ENCODE peak calls at places on chromosomes 2 and 18, in six cellular contexts. One of them, this sample, is unnamed.

GRCh38 chr2:95346236-95346737 is 49.1 kb downstream of the KCNIP3 start:
- DNase-seq in CD8-positive, alpha-beta T cell: no peak
- DNase-seq in Panc1: no peak
- DNase-seq in psoas muscle: peak; percentile 70
- DNase-seq in HL-60: no peak
- DNase-seq in right lobe of liver: peak; percentile 79
- DNase-seq in this sample: peak; percentile 84

GRCh38 chr2:11910971-11911370 is 164.5 kb downstream of the LPIN1 start:
- DNase-seq in HL-60: no peak
- DNase-seq in right lobe of liver: no peak
- DNase-seq in psoas muscle: no peak
- DNase-seq in Panc1: no peak
- DNase-seq in CD8-positive, alpha-beta T cell: no peak
- DNase-seq in this sample: no peak

GRCh38 chr18:71797554-71797953 is 746.6 kb downstream of the CBLN2 start:
- DNase-seq in psoas muscle: no peak
- DNase-seq in HL-60: no peak
- DNase-seq in CD8-positive, alpha-beta T cell: no peak
- DNase-seq in right lobe of liver: no peak
- DNase-seq in Panc1: no peak
- DNase-seq in this sample: no peak

GRCh38 chr2:71659868-71660518 is 206.6 kb downstream of the DYSF start:
- DNase-seq in psoas muscle: no peak
- DNase-seq in HL-60: no peak
- DNase-seq in CD8-positive, alpha-beta T cell: no peak
- DNase-seq in Panc1: no peak
- DNase-seq in right lobe of liver: no peak
- DNase-seq in this sample: peak; percentile 52

GRCh38 chr18:6055711-6056110 is 160.4 kb upstream of the TMEM200C start:
- DNase-seq in Panc1: peak; percentile 43
- DNase-seq in psoas muscle: no peak
- DNase-seq in CD8-positive, alpha-beta T cell: no peak
- DNase-seq in right lobe of liver: no peak
- DNase-seq in HL-60: no peak
- DNase-seq in this sample: no peak

GRCh38 chr18:79791141-79791972 is 6.4 kb upstream of the KCNG2 start:
- DNase-seq in Panc1: no peak
- DNase-seq in psoas muscle: peak; percentile 57
- DNase-seq in CD8-positive, alpha-beta T cell: no peak
- DNase-seq in right lobe of liver: no peak
- DNase-seq in HL-60: peak; percentile 100
- DNase-seq in this sample: peak; percentile 41

GRCh38 chr18:79315589-79315988 is 80.1 kb upstream of the NFATC1 start:
- DNase-seq in right lobe of liver: no peak
- DNase-seq in psoas muscle: no peak
- DNase-seq in Panc1: no peak
- DNase-seq in HL-60: no peak
- DNase-seq in CD8-positive, alpha-beta T cell: no peak
- DNase-seq in this sample: no peak

GRCh38 chr2:24793752-24794477 is 690 bp downstream of the CENPO start:
- DNase-seq in HL-60: no peak
- DNase-seq in Panc1: no peak
- DNase-seq in psoas muscle: no peak
- DNase-seq in right lobe of liver: no peak
- DNase-seq in CD8-positive, alpha-beta T cell: no peak
- DNase-seq in this sample: no peak

GRCh38 chr2:177689623-177690022 is 297.1 kb downstream of the AGPS start:
- DNase-seq in CD8-positive, alpha-beta T cell: no peak
- DNase-seq in psoas muscle: no peak
- DNase-seq in right lobe of liver: no peak
- DNase-seq in HL-60: no peak
- DNase-seq in Panc1: no peak
- DNase-seq in this sample: no peak

GRCh38 chr2:75560768-75561565 is at the start of gene EVA1A:
- DNase-seq in Panc1: no peak
- DNase-seq in CD8-positive, alpha-beta T cell: no peak
- DNase-seq in psoas muscle: peak; percentile 30
- DNase-seq in right lobe of liver: peak; percentile 80
- DNase-seq in HL-60: no peak
- DNase-seq in this sample: peak; percentile 84

GRCh38 chr2:220786216-220786615 is 785.9 kb downstream of the EPHA4 start:
- DNase-seq in psoas muscle: no peak
- DNase-seq in Panc1: no peak
- DNase-seq in CD8-positive, alpha-beta T cell: no peak
- DNase-seq in right lobe of liver: no peak
- DNase-seq in HL-60: no peak
- DNase-seq in this sample: no peak
- TF ChIP-seq CTCF in psoas muscle: no peak
- TF ChIP-seq CTCF in Panc1: no peak
- TF ChIP-seq CTCF in CD8-positive, alpha-beta T cell: no peak
- TF ChIP-seq CTCF in right lobe of liver: no peak
- TF ChIP-seq CTCF in HL-60: no peak
- TF ChIP-seq CTCF in this sample: no peak

DNA sequence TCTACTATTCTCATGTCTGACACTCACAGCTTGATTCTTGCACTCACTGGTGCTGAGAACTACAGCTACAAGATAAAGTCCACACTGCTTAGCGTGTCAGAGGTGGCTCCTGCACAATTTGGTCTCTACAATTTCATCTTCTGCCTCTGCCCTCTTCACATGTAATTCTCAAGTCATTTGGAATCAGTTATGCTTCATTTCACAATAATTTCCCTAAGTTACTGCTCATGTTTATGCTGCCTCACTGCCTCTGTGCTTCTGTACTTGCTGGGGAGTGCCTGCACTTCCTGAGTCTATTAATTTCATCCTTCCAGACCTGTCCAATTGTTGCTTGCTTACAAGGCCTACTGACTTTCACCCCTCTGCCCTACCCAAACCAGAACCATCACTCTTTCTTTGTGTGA is 11.6 kb upstream of the NAB1 start:
- DNase-seq in psoas muscle: no peak
- DNase-seq in HL-60: no peak
- DNase-seq in right lobe of liver: no peak
- DNase-seq in Panc1: no peak
- DNase-seq in CD8-positive, alpha-beta T cell: no peak
- DNase-seq in this sample: no peak
- H3K27ac ChIP-seq in psoas muscle: peak overlapping the region; percentile 6
- H3K27ac ChIP-seq in HL-60: no peak overlapping the region
- H3K27ac ChIP-seq in right lobe of liver: no peak overlapping the region
- H3K27ac ChIP-seq in Panc1: no peak overlapping the region
- H3K27ac ChIP-seq in CD8-positive, alpha-beta T cell: no peak overlapping the region
- H3K27ac ChIP-seq in this sample: peak overlapping the region; percentile 15

GRCh38 chr2:174551697-174552096 is 45.9 kb downstream of the WIPF1 start:
- DNase-seq in right lobe of liver: no peak
- DNase-seq in CD8-positive, alpha-beta T cell: no peak
- DNase-seq in HL-60: no peak
- DNase-seq in psoas muscle: no peak
- DNase-seq in Panc1: no peak
- DNase-seq in this sample: no peak

GRCh38 chr2:174545240-174545639 is 52.4 kb downstream of the WIPF1 start:
- DNase-seq in right lobe of liver: no peak
- DNase-seq in HL-60: no peak
- DNase-seq in Panc1: no peak
- DNase-seq in CD8-positive, alpha-beta T cell: no peak
- DNase-seq in psoas muscle: no peak
- DNase-seq in this sample: no peak

GRCh38 chr2:174544156-174544555 is 53.4 kb downstream of the WIPF1 start:
- DNase-seq in HL-60: no peak
- DNase-seq in Panc1: no peak
- DNase-seq in psoas muscle: no peak
- DNase-seq in right lobe of liver: no peak
- DNase-seq in CD8-positive, alpha-beta T cell: no peak
- DNase-seq in this sample: no peak

GRCh38 chr2:174544802-174545201 is 52.8 kb downstream of the WIPF1 start:
- DNase-seq in right lobe of liver: no peak
- DNase-seq in HL-60: no peak
- DNase-seq in Panc1: no peak
- DNase-seq in CD8-positive, alpha-beta T cell: no peak
- DNase-seq in psoas muscle: no peak
- DNase-seq in this sample: no peak

GRCh38 chr2:174546519-174547506 is 50.8 kb downstream of the WIPF1 start:
- DNase-seq in HL-60: no peak
- DNase-seq in Panc1: no peak
- DNase-seq in CD8-positive, alpha-beta T cell: no peak
- DNase-seq in psoas muscle: no peak
- DNase-seq in right lobe of liver: no peak
- DNase-seq in this sample: no peak
- TF ChIP-seq CTCF in HL-60: peak; percentile 30
- TF ChIP-seq CTCF in Panc1: peak; percentile 68
- TF ChIP-seq CTCF in CD8-positive, alpha-beta T cell: no peak
- TF ChIP-seq CTCF in psoas muscle: no peak
- TF ChIP-seq CTCF in right lobe of liver: peak; percentile 43
- TF ChIP-seq CTCF in this sample: no peak

GRCh38 chr2:10285191-10285577 is 17.5 kb upstream of the HPCAL1 start:
- DNase-seq in psoas muscle: no peak
- DNase-seq in Panc1: no peak
- DNase-seq in HL-60: peak; percentile 85
- DNase-seq in right lobe of liver: no peak
- DNase-seq in CD8-positive, alpha-beta T cell: no peak
- DNase-seq in this sample: no peak
- H3K27ac ChIP-seq in psoas muscle: peak overlapping the region; percentile 27
- H3K27ac ChIP-seq in Panc1: peak overlapping the region; percentile 82
- H3K27ac ChIP-seq in HL-60: peak overlapping the region; percentile 49
- H3K27ac ChIP-seq in right lobe of liver: peak overlapping the region; percentile 59
- H3K27ac ChIP-seq in CD8-positive, alpha-beta T cell: no peak overlapping the region
- H3K27ac ChIP-seq in this sample: peak overlapping the region; percentile 78

GRCh38 chr2:111119847-111120252 is 864 bp upstream of the BCL2L11 start:
- DNase-seq in HL-60: no peak
- DNase-seq in CD8-positive, alpha-beta T cell: no peak
- DNase-seq in right lobe of liver: no peak
- DNase-seq in psoas muscle: peak; percentile 26
- DNase-seq in Panc1: no peak
- DNase-seq in this sample: peak; percentile 77

GRCh38 chr2:111121873-111122630 is 1.3 kb downstream of the BCL2L11 start:
- DNase-seq in Panc1: no peak
- DNase-seq in CD8-positive, alpha-beta T cell: peak; percentile 86
- DNase-seq in psoas muscle: peak; percentile 91
- DNase-seq in right lobe of liver: peak; percentile 93
- DNase-seq in HL-60: no peak
- DNase-seq in this sample: peak; percentile 96

GRCh38 chr2:111121028-111121872 is 536 bp downstream of the BCL2L11 start:
- DNase-seq in HL-60: no peak
- DNase-seq in CD8-positive, alpha-beta T cell: peak; percentile 73
- DNase-seq in right lobe of liver: peak; percentile 72
- DNase-seq in Panc1: no peak
- DNase-seq in psoas muscle: peak; percentile 58
- DNase-seq in this sample: peak; percentile 89

GRCh38 chr2:111119004-111119846 is 1.5 kb upstream of the BCL2L11 start:
- DNase-seq in right lobe of liver: no peak
- DNase-seq in psoas muscle: no peak
- DNase-seq in HL-60: no peak
- DNase-seq in CD8-positive, alpha-beta T cell: peak; percentile 59
- DNase-seq in Panc1: no peak
- DNase-seq in this sample: peak; percentile 78

GRCh38 chr2:111120253-111121027 is at the start of gene BCL2L11:
- DNase-seq in Panc1: no peak
- DNase-seq in psoas muscle: peak; percentile 90
- DNase-seq in CD8-positive, alpha-beta T cell: peak; percentile 94
- DNase-seq in right lobe of liver: peak; percentile 97
- DNase-seq in HL-60: peak; percentile 85
- DNase-seq in this sample: peak; percentile 98
- TF ChIP-seq CTCF in Panc1: peak; percentile 63
- TF ChIP-seq CTCF in psoas muscle: no peak
- TF ChIP-seq CTCF in CD8-positive, alpha-beta T cell: no peak
- TF ChIP-seq CTCF in right lobe of liver: peak; percentile 19
- TF ChIP-seq CTCF in HL-60: peak; percentile 1
- TF ChIP-seq CTCF in this sample: no peak

DNA sequence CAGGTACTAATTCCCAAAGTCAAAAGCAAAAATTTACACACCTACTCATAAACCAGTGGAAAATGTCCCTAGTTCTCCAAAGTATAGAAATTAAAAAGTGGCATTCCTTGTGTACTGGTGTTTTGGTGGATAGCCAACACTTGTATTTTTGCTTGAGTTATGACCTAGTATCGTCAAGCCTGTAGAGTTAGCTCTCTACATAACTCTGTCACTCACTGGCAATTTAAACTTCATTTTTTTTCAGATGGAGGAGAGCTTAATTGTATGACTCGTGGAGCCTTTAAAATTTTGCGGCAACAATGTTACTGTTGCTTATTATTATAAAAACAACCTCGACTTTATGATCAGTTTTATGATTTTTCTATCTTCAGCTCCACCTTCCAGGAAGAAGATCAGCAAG is 58.7 kb downstream of the ITGB6 start:
- DNase-seq in psoas muscle: no peak
- DNase-seq in right lobe of liver: no peak
- DNase-seq in CD8-positive, alpha-beta T cell: no peak
- DNase-seq in Panc1: no peak
- DNase-seq in HL-60: no peak
- DNase-seq in this sample: no peak
- H3K27ac ChIP-seq in psoas muscle: peak overlapping the region; percentile 66
- H3K27ac ChIP-seq in right lobe of liver: no peak overlapping the region
- H3K27ac ChIP-seq in CD8-positive, alpha-beta T cell: no peak overlapping the region
- H3K27ac ChIP-seq in Panc1: no peak overlapping the region
- H3K27ac ChIP-seq in HL-60: no peak overlapping the region
- H3K27ac ChIP-seq in this sample: no peak overlapping the region

DNA sequence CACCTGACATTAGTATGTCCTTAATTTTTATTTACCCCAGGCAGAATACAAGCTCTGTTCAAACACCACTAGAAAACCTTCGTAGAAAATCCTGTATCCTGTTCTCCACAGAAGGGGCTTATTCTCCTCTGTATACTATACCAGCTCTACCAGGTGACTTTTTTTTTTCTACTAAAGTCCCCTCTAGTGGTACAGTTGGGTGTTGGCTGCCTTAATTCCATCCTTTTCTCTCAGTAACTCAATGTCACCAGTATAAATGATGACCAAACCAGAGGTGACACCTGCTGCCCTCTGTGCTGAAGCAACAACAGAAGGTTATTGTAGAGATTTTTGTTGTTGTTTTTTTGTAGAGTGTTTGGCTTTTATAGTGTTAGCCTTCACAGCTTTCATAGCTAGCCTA is 1322.0 kb downstream of the LRP1B start:
- DNase-seq in CD8-positive, alpha-beta T cell: no peak
- DNase-seq in HL-60: no peak
- DNase-seq in psoas muscle: no peak
- DNase-seq in Panc1: no peak
- DNase-seq in right lobe of liver: no peak
- DNase-seq in this sample: no peak
- TF ChIP-seq CTCF in CD8-positive, alpha-beta T cell: no peak
- TF ChIP-seq CTCF in HL-60: no peak
- TF ChIP-seq CTCF in psoas muscle: no peak
- TF ChIP-seq CTCF in Panc1: no peak
- TF ChIP-seq CTCF in right lobe of liver: no peak
- TF ChIP-seq CTCF in this sample: no peak

This sample was measured in kidney.